ENCODE peak calls at places on chromosome 12, in eight cellular contexts. Z, G, N, K, P, Y, Q and H are unnamed samples. For H3K36me3, the result is how much of the 10 kb centered on the place peaks cover.

GRCh38 chr12:122811777-122812176 is 23.5 kb upstream of the HIP1R start:
- DNase-seq in Z (no peak), G (no peak), Q (no peak), K (no peak), N (no peak), Y (no peak), P (no peak), H (no peak)

GRCh38 chr12:112777387-112778025 is 14.0 kb upstream of the RPH3A start:
- DNase-seq in P (no peak), Y (no peak), N (no peak), Q (no peak), Z (no peak), G (no peak), K (no peak), H (no peak)

GRCh38 chr12:46617167-46617566 is 208.6 kb downstream of the SLC38A4 start:
- DNase-seq in G (peak), Y (no peak), Z (no peak), P (no peak), Q (peak), K (no peak), N (no peak), H (peak)

GRCh38 chr12:126247936-126248335 is 1182.7 kb downstream of the AACS start:
- DNase-seq in K (no peak), Z (no peak), Y (no peak), N (no peak), Q (no peak), G (no peak), P (no peak), H (no peak)

GRCh38 chr12:81470923-81471322 is 288.2 kb downstream of the PPFIA2 start:
- DNase-seq in P (no peak), G (no peak), K (no peak), N (no peak), Y (no peak), Q (no peak), Z (no peak), H (no peak)

GRCh38 chr12:106369624-106370346 is 12.2 kb downstream of the POLR3B start:
- DNase-seq in N (no peak), Q (peak), Z (no peak), Y (no peak), P (no peak), G (no peak), K (peak), H (no peak)

GRCh38 chr12:6868211-6869048 is 1.1 kb downstream of the TPI1 start:
- DNase-seq in P (no peak), Z (no peak), Q (peak), G (no peak), N (peak), K (no peak), Y (no peak), H (no peak)

GRCh38 chr12:685388-685787 is 22.1 kb upstream of the NINJ2 start:
- DNase-seq in Q (peak), P (no peak), Y (peak), K (no peak), N (peak), G (no peak), Z (no peak), H (no peak)

GRCh38 chr12:138898-139534 is 72.4 kb downstream of the IQSEC3 start:
- DNase-seq in K (no peak), N (no peak), Y (no peak), Q (peak), Z (no peak), P (peak), G (no peak), H (peak)

GRCh38 chr12:69685810-69686209 is 13.3 kb downstream of the BEST3 start:
- DNase-seq in G (no peak), Q (peak), P (no peak), K (no peak), Z (no peak), Y (no peak), N (no peak), H (no peak)

GRCh38 chr12:98606367-98606985 is 13.0 kb downstream of the SLC25A3 start:
- DNase-seq in Z (no peak), N (no peak), Q (no peak), G (no peak), P (no peak), Y (no peak), K (no peak), H (no peak)

GRCh38 chr12:46105735-46106134 is 115.4 kb upstream of the SCAF11 start:
- DNase-seq in Q (no peak), G (no peak), Z (no peak), K (no peak), N (no peak), P (no peak), Y (no peak), H (no peak)

GRCh38 chr12:51822956-51823355 is 25.6 kb downstream of the FIGNL2 start:
- DNase-seq in Y (no peak), G (no peak), P (no peak), Q (no peak), N (no peak), K (no peak), Z (no peak), H (no peak)

GRCh38 chr12:55720894-55721444 is 776 bp downstream of the RDH5 start:
- DNase-seq in G (peak), Z (peak), K (peak), Q (peak), N (no peak), P (peak), Y (peak), H (peak)

GRCh38 chr12:96516472-96517417 is 27.4 kb downstream of the CFAP54 start:
- DNase-seq in K (peak), G (no peak), Q (peak), Z (peak), Y (peak), P (peak), N (peak), H (peak)

GRCh38 chr12:52975204-52975603 is 26.3 kb downstream of the KRT18 start:
- DNase-seq in K (no peak), N (no peak), G (no peak), Y (peak), Q (peak), Z (no peak), P (no peak), H (no peak)

GRCh38 chr12:3972576-3972975 is 99.4 kb upstream of the PARP11 start:
- DNase-seq in G (no peak), Q (no peak), P (no peak), K (no peak), Z (no peak), N (no peak), Y (no peak), H (no peak)

GRCh38 chr12:77808534-77808933 is 22.2 kb upstream of the NAV3 start:
- DNase-seq in N (no peak), Q (no peak), G (no peak), K (no peak), Z (no peak), Y (no peak), P (no peak), H (no peak)

GRCh38 chr12:94326727-94327126 is 132.9 kb downstream of the CEP83 start:
- DNase-seq in P (no peak), N (no peak), G (no peak), Z (no peak), Q (peak), Y (no peak), K (no peak), H (no peak)
- H3K36me3 ChIP-seq in P (under half), N (half or more), G (under half), Z (under half), Q (under half), Y (under half), K (under half), H (under half)

GRCh38 chr12:54298904-54299303 is 1.9 kb downstream of the NFE2 start:
- DNase-seq in P (no peak), Q (no peak), Z (no peak), G (no peak), N (no peak), K (no peak), Y (no peak), H (no peak)

GRCh38 chr12:54300267-54300731 is 516 bp downstream of the NFE2 start:
- DNase-seq in G (no peak), K (no peak), Z (no peak), Y (no peak), P (no peak), Q (no peak), N (no peak), H (no peak)

GRCh38 chr12:54301428-54302045 is 722 bp upstream of the NFE2 start:
- DNase-seq in Q (no peak), Z (no peak), Y (no peak), K (no peak), G (no peak), N (no peak), P (no peak), H (no peak)

GRCh38 chr12:54299515-54300266 is 1.1 kb downstream of the NFE2 start:
- DNase-seq in Z (no peak), G (no peak), N (no peak), Q (no peak), Y (no peak), K (no peak), P (no peak), H (no peak)

GRCh38 chr12:54300732-54301427 is at the start of gene NFE2:
- DNase-seq in N (no peak), Z (peak), Y (peak), P (peak), K (peak), Q (peak), G (no peak), H (peak)
- TF ChIP-seq CTCF in N (no peak), Z (no peak), Y (no peak), P (no peak), K (no peak), Q (peak), G (no peak), H (no peak)

GRCh38 chr12:108697905-108698304 is 33.4 kb downstream of the CORO1C start:
- DNase-seq in P (no peak), K (no peak), G (no peak), Y (no peak), Z (no peak), Q (no peak), N (no peak), H (no peak)
- H3K36me3 ChIP-seq in P (under half), K (under half), G (under half), Y (under half), Z (under half), Q (under half), N (half or more), H (under half)

GRCh38 chr12:49552014-49552413 is 13.2 kb downstream of the KCNH3 start:
- DNase-seq in P (peak), K (no peak), G (no peak), Z (no peak), Q (no peak), N (no peak), Y (no peak), H (peak)

GRCh38 chr12:49552425-49552824 is 13.6 kb downstream of the KCNH3 start:
- DNase-seq in N (peak), Z (no peak), G (no peak), P (no peak), Y (no peak), K (no peak), Q (no peak), H (no peak)

GRCh38 chr12:49554266-49554665 is 13.7 kb downstream of the MCRS1 start:
- DNase-seq in Q (no peak), K (no peak), Z (no peak), G (no peak), N (no peak), P (no peak), Y (no peak), H (peak)

GRCh38 chr12:49552899-49553298 is 14.1 kb downstream of the KCNH3 start:
- DNase-seq in N (no peak), Y (no peak), P (no peak), Z (no peak), Q (no peak), K (no peak), G (no peak), H (peak)

DNA sequence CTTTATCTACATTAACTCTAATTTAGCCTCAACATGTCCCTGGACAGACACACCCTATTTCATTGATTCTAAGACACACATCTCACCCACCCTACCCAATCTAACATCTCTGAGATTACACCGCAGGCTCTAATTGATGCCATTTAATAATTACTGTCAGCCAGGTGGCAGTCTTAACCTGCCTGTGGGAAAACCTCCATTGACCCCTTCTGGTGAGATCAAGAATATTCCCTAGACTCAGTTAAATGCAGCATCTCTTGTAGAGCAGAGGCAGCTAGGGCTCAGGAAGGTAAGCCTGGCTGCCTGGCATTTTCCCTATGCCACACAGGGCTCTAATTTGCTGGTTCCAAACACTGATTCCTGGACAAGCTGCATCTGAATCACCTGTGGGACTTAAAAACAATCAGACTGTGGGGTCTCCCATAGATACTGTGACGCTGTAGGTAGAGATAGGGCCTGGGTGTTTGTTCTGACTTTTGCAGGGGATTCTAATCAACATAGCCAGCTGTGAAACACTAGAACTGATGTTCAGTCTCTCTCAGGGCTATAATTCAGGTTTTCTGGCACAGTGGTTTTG is 14.3 kb downstream of the MCRS1 start:
- DNase-seq in Z (no peak), K (no peak), Y (no peak), N (peak), Q (no peak), P (no peak), G (no peak), H (peak)
- TF ChIP-seq CTCF in Z (no peak), K (peak), Y (peak), N (peak), Q (peak), P (peak), G (no peak), H (peak)

GRCh38 chr12:2457215-2458112 is 337.3 kb upstream of the FKBP4 start:
- DNase-seq in N (no peak), K (no peak), Y (no peak), P (no peak), Z (no peak), Q (no peak), G (no peak), H (no peak)

GRCh38 chr12:2460051-2460450 is 334.7 kb upstream of the FKBP4 start:
- DNase-seq in P (no peak), G (no peak), N (no peak), Q (no peak), K (no peak), Z (no peak), Y (no peak), H (no peak)

GRCh38 chr12:2456813-2457186 is 338.0 kb upstream of the FKBP4 start:
- DNase-seq in N (no peak), G (no peak), K (no peak), P (no peak), Q (no peak), Y (no peak), Z (no peak), H (no peak)

GRCh38 chr12:2456122-2456812 is 338.5 kb upstream of the FKBP4 start:
- DNase-seq in N (no peak), G (no peak), Q (no peak), Z (no peak), P (no peak), Y (no peak), K (no peak), H (no peak)

DNA sequence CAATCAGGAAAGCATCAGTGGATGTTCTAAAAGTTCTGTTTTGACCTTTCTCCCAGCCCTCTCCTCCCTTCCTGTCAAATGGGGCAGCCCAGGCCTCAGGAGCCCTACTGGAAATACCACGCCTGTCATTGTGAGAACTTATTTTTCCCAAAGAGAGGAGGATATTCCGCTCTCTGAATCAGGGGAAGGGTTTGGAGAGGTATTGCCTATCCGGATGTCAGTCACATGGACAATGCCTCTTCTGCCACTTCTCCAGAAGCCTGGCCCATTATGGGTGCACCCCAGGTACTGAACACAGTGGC is 336.7 kb upstream of the FKBP4 start:
- DNase-seq in Y (no peak), G (no peak), P (no peak), N (no peak), Q (no peak), K (no peak), Z (no peak), H (no peak)
- H3K36me3 ChIP-seq in Y (under half), G (under half), P (under half), N (under half), Q (under half), K (under half), Z (under half), H (under half)

DNA sequence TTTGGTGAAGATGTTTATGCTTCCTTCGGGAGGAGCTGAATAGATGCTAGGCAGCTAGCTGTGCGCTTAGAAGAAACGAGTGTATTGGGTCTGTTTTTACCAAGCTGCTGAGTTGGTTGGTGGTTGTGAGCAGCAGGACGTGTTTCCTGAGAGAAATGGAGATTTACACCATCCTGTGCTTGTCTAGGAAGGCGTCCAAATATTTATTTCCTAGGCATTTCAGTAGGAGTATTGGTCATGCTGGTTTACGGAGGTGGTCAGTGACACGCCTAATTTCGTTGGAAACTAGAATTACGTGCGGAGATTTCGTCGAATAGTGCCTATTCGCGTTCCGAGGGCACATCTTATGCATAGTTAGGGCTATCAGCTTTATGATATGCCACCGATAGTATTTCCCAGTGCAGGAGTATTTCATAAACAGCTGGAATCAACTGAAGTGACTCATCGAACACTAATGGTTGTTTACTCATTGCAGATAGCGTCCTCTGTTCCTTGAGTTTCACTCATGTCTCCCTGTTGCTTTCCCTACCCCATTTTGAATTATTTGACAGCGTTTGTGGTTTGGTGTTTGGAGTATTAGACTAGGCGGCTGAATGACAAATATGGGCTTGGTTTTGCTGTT is 778 bp downstream of the TBC1D15 start:
- DNase-seq in K (peak), Q (peak), G (no peak), Z (no peak), N (no peak), P (no peak), Y (no peak), H (no peak)
- TF ChIP-seq CTCF in K (no peak), Q (no peak), G (no peak), Z (no peak), N (peak), P (no peak), Y (no peak), H (no peak)

GRCh38 chr12:11757531-11757930 is 108.1 kb downstream of the ETV6 start:
- DNase-seq in G (no peak), Q (no peak), P (no peak), N (no peak), Y (no peak), K (no peak), Z (no peak), H (no peak)
- H3K36me3 ChIP-seq in G (under half), Q (under half), P (under half), N (under half), Y (under half), K (under half), Z (under half), H (under half)

DNA sequence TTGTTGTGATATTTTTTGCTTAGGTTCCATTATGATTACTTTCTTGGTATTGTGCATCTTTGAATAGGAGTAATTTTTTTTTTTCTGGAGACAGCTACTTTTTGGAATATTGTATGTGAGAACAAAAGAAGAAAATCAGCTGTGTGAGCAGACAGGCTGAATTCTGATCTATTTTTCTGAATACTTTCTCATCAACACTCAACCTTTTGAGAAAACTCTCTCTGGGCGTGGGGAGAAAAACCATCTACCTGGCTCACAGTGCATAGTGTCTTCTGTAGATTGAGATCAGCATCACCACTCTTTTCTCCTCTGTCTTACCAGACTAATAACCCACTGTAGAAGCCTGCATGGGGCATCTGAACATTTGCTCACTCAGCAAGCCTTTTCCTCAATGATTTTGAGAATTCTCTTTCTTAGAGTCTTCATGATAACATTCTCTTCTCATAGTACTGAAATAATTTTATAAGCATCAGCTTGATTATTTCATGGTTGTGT is 3.3 kb downstream of the PIK3C2G start:
- DNase-seq in N (no peak), Q (no peak), Y (no peak), P (no peak), Z (no peak), K (no peak), G (no peak), H (no peak)
- TF ChIP-seq CTCF in N (no peak), Q (no peak), Y (no peak), P (no peak), Z (no peak), K (no peak), G (no peak), H (no peak)

DNA sequence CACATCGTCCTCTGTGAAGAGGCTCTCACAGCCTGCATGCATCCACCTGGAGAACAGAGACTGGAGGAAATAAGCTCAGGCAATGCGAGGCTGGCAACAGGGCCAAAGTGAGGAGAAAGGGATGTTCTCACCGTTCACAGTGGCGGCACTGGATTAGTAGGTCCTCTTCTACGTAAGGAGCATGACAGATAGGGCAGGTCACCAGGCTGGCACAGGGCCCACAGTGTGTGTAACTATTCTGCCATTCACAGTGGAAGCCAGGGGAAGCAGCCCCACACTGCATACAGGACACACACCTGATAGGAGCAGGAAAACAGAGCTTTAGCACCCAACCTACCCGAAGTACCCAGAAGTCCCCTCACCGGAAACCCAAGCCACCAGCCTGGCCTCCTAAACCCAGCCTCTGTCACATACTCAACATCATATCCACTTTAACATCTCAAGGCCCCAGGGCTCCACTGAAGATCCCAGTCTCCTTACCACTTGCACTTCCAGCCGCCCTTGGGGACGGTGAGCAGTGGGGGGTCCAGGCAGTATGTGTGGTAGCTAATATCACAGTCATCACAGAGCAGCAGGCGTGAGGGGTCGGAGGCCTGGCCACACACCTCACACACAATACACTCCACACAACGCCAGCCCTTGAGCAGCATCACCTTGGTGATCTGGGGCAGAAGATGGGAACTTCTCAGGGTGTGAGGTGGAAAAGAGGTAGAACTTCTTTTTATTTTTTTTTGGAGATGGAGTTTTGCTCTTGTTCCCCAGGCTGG is 14.3 kb downstream of the KMT2D start:
- DNase-seq in P (no peak), K (no peak), N (no peak), Q (no peak), G (no peak), Y (no peak), Z (no peak), H (no peak)
- H3K36me3 ChIP-seq in P (under half), K (under half), N (half or more), Q (half or more), G (half or more), Y (under half), Z (under half), H (half or more)

DNA sequence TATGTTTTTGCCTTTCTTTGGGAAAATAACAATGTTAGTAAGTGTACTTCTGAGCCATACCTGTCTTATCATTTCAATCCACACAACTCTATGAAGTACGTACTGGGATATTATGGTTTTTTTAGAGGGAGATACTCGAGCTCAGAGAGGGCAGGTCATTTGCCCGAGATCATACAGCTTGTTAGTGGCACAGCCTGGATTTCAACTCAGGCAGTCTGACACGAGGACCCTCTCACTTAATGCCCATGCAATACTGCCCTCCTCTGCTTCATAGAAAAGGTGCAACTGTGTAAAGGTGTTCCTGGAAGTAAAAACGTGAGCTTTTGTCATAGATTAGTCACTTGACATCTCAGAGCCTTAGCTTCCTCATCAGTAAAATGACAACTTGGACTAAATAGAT is 128.0 kb downstream of the NDUFA12 start:
- DNase-seq in Z (no peak), Q (no peak), P (no peak), Y (no peak), N (peak), K (peak), G (no peak), H (no peak)
- TF ChIP-seq CTCF in Z (no peak), Q (no peak), P (peak), Y (peak), N (peak), K (peak), G (no peak), H (peak)